ENCODE peak calls at places on chromosomes 1 and 21, in ten cellular contexts. F, C, K, V, Q, J, E, B, A and R are unnamed samples.

GRCh38 chr1:193799948-193800690 is 613.7 kb upstream of the B3GALT2 start:
- DNase-seq in Q (no peak), A (no peak), E (no peak), V (no peak), C (no peak), K (no peak), J (peak), B (no peak), F (no peak), R (no peak)

GRCh38 chr1:6794164-6794563 is 8.9 kb downstream of the CAMTA1 start:
- DNase-seq in K (peak), A (no peak), E (peak), Q (no peak), F (peak), C (no peak), B (no peak), V (no peak), J (peak), R (no peak)

GRCh38 chr1:117678246-117678977 is 72.6 kb downstream of the TENT5C start:
- DNase-seq in A (no peak), V (no peak), E (peak), B (no peak), F (no peak), K (no peak), J (no peak), C (no peak), Q (no peak), R (no peak)

GRCh38 chr1:174447866-174448530 is at the start of gene GPR52:
- DNase-seq in F (no peak), C (no peak), K (no peak), V (no peak), B (no peak), E (no peak), J (no peak), Q (no peak), A (no peak), R (no peak)

GRCh38 chr1:18575620-18576019 is 55.0 kb upstream of the PAX7 start:
- DNase-seq in E (no peak), V (peak), A (peak), B (no peak), K (no peak), J (peak), Q (peak), F (peak), C (no peak), R (no peak)

GRCh38 chr1:53257454-53258081 is 19.2 kb upstream of the MAGOH start:
- DNase-seq in B (no peak), K (no peak), V (no peak), F (no peak), C (no peak), A (no peak), J (no peak), E (no peak), Q (no peak), R (no peak)

GRCh38 chr1:47986741-47987140 is 10.4 kb downstream of the TRABD2B start:
- DNase-seq in K (no peak), E (no peak), C (no peak), F (no peak), B (no peak), Q (no peak), J (no peak), A (no peak), V (no peak), R (no peak)

GRCh38 chr21:16154961-16155360 is 425.2 kb downstream of the USP25 start:
- DNase-seq in E (no peak), Q (no peak), B (no peak), F (no peak), J (no peak), C (no peak), K (no peak), A (no peak), V (no peak), R (no peak)

GRCh38 chr1:154493276-154493675 is 8.7 kb upstream of the TDRD10 start:
- DNase-seq in E (peak), F (no peak), A (peak), J (no peak), B (peak), K (no peak), V (no peak), Q (peak), C (no peak), R (peak)

GRCh38 chr1:169509354-169509753 is 23.6 kb upstream of the SLC19A2 start:
- DNase-seq in K (no peak), Q (no peak), A (no peak), J (no peak), F (no peak), E (no peak), B (no peak), C (no peak), V (no peak), R (no peak)

GRCh38 chr1:93715529-93716126 is 34.0 kb upstream of the BCAR3 start:
- DNase-seq in J (no peak), V (no peak), A (no peak), Q (no peak), E (no peak), C (no peak), B (no peak), F (no peak), K (no peak), R (no peak)

GRCh38 chr21:25734654-25735220 is at the start of the genes ATP5PF and GABPA:
- DNase-seq in K (peak), F (peak), Q (peak), A (peak), V (peak), C (peak), J (peak), B (peak), E (peak), R (peak)

GRCh38 chr1:40788561-40789341 is 5.2 kb downstream of the KCNQ4 start:
- DNase-seq in C (no peak), A (no peak), E (no peak), K (no peak), V (no peak), B (no peak), J (no peak), Q (no peak), F (no peak), R (no peak)

GRCh38 chr1:6245086-6245868 is 1.3 kb downstream of the HES3 start:
- DNase-seq in E (peak), J (peak), K (no peak), B (peak), Q (peak), C (peak), V (peak), A (peak), F (peak), R (peak)

GRCh38 chr1:235979716-235980338 is 85.1 kb downstream of the NID1 start:
- DNase-seq in A (no peak), Q (no peak), E (no peak), F (no peak), J (no peak), K (no peak), B (no peak), C (no peak), V (no peak), R (no peak)

GRCh38 chr1:47997289-47998200 is at the start of gene TRABD2B:
- DNase-seq in V (peak), J (peak), C (peak), Q (peak), F (peak), B (peak), K (no peak), A (peak), E (peak), R (no peak)

GRCh38 chr21:43667191-43667904 is 8.0 kb downstream of the RRP1B start:
- DNase-seq in E (peak), C (no peak), Q (no peak), K (peak), V (no peak), B (no peak), F (no peak), A (no peak), J (peak), R (no peak)

GRCh38 chr21:38912355-38912619 is 106.6 kb downstream of the ETS2 start:
- DNase-seq in B (no peak), K (peak), V (no peak), Q (no peak), C (no peak), E (no peak), A (no peak), F (no peak), J (no peak), R (no peak)

GRCh38 chr1:165143437-165144065 is 213.0 kb downstream of the LMX1A start:
- DNase-seq in B (no peak), E (peak), A (peak), F (peak), V (peak), J (peak), Q (peak), C (no peak), K (no peak), R (no peak)

GRCh38 chr1:21022279-21023040 is 154.2 kb downstream of the EIF4G3 start:
- DNase-seq in V (peak), E (peak), B (peak), A (no peak), C (no peak), Q (no peak), F (peak), J (peak), K (peak), R (peak)

GRCh38 chr1:39899611-39900538 is 1.8 kb downstream of the MYCL start:
- DNase-seq in F (no peak), E (no peak), A (no peak), K (no peak), J (no peak), C (no peak), Q (no peak), V (no peak), B (no peak), R (no peak)

GRCh38 chr1:33390550-33390949 is 40.3 kb downstream of the PHC2 start:
- DNase-seq in E (no peak), A (no peak), J (no peak), V (no peak), B (no peak), F (no peak), Q (no peak), C (no peak), K (no peak), R (no peak)

GRCh38 chr1:201222125-201222524 is 31.5 kb downstream of the IGFN1 start:
- DNase-seq in A (no peak), C (no peak), Q (no peak), E (no peak), B (peak), F (no peak), K (no peak), J (no peak), V (no peak), R (no peak)

GRCh38 chr21:35138665-35139381 is 89.7 kb upstream of the RUNX1 start:
- DNase-seq in J (peak), C (no peak), E (peak), K (no peak), Q (no peak), A (no peak), V (peak), F (peak), B (no peak), R (no peak)

GRCh38 chr1:54611621-54612020 is 11.7 kb downstream of the FAM151A start:
- DNase-seq in E (no peak), K (no peak), C (no peak), Q (no peak), V (no peak), A (no peak), J (no peak), F (no peak), B (no peak), R (no peak)

GRCh38 chr1:96886474-96886873 is 164.9 kb downstream of the PTBP2 start:
- DNase-seq in V (no peak), Q (no peak), K (no peak), B (no peak), J (no peak), F (no peak), E (no peak), A (no peak), C (no peak), R (no peak)

GRCh38 chr1:224718470-224719053 is 102.4 kb downstream of the CNIH3 start:
- DNase-seq in J (no peak), A (no peak), Q (no peak), F (no peak), E (no peak), B (no peak), V (no peak), C (no peak), K (no peak), R (no peak)

GRCh38 chr1:39230261-39231190 is 26.0 kb downstream of the MACF1 start:
- DNase-seq in C (no peak), B (no peak), J (no peak), Q (no peak), V (peak), F (peak), K (no peak), E (peak), A (no peak), R (peak)

GRCh38 chr1:11138952-11139351 is 39.3 kb upstream of the EXOSC10 start:
- DNase-seq in J (peak), B (no peak), E (no peak), Q (no peak), F (no peak), V (no peak), A (no peak), K (no peak), C (no peak), R (no peak)

GRCh38 chr1:170247751-170248521 is 102.2 kb downstream of the NTMT2 start:
- DNase-seq in A (no peak), E (no peak), V (no peak), B (no peak), J (no peak), K (no peak), C (no peak), Q (no peak), F (no peak), R (no peak)

GRCh38 chr1:200337410-200337809 is 72.4 kb downstream of the ZNF281 start:
- DNase-seq in V (no peak), Q (no peak), F (no peak), B (no peak), A (no peak), E (no peak), K (no peak), J (no peak), C (no peak), R (no peak)

GRCh38 chr1:15523922-15524282 is at the start of gene CASP9:
- DNase-seq in J (no peak), V (no peak), B (no peak), K (no peak), C (no peak), A (no peak), E (no peak), F (no peak), Q (no peak), R (no peak)
- TF ChIP-seq CTCF in J (no peak), V (no peak), B (no peak), K (no peak), C (no peak), A (no peak), E (no peak), F (no peak), Q (no peak), R (no peak)

DNA sequence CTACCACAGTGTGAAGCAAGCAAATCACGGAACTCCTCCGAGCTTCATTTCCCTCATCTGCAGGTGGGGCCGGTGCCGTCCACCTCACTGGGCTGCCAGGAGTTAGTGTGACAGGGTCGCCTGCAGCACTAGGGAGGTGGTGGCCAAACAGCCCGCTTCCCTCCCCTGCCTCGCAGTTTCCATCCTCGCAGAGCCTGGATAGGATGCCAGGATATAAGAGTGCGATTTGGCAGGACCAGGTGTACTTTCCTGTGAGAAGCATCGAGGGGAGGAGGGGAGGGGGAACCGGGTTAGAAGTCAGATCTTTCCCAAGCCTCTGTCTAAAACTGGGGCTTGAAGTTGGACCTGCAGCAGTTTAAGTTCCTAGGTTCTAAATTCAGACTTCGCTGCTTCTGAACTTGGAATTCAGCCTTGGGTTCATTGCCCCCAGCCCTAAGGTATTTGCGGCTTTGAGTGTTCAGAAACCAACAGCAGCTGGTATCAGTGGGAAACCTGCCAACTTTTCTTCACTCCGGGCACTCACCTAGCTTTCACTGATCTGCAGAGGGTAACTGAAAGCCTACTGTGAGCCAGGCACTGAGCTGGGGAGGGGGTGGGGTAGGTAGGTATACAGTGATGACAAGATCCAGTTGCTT is 1.7 kb upstream of the JUN start:
- DNase-seq in K (no peak), V (no peak), J (peak), C (no peak), A (peak), F (no peak), Q (no peak), E (peak), B (peak), R (no peak)
- TF ChIP-seq CTCF in K (no peak), V (no peak), J (no peak), C (no peak), A (no peak), F (no peak), Q (no peak), E (no peak), B (no peak), R (no peak)

DNA sequence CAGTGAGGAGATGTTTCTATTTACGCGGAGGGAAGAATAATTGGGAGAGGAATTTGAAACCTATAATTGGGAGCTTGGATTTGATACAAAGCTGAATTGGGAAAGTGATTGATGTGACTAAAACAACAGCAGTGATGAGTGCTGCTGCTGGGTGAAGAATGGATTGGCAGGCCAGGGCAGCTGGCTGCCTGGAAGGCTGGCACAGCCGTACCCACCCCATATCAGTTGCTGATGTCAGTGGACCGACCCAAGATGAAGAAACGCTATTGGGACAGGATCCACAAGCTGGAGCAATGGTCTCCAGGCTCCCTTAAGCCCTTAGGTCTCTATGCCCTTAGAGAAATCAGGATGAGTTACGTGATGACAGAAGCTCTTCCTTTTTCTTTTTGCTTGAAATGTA is 47.4 kb downstream of the GRIK1 start:
- DNase-seq in Q (no peak), E (no peak), C (no peak), J (no peak), F (no peak), A (no peak), B (no peak), K (no peak), V (no peak), R (no peak)
- TF ChIP-seq CTCF in Q (no peak), E (no peak), C (no peak), J (no peak), F (no peak), A (no peak), B (no peak), K (no peak), V (no peak), R (no peak)

DNA sequence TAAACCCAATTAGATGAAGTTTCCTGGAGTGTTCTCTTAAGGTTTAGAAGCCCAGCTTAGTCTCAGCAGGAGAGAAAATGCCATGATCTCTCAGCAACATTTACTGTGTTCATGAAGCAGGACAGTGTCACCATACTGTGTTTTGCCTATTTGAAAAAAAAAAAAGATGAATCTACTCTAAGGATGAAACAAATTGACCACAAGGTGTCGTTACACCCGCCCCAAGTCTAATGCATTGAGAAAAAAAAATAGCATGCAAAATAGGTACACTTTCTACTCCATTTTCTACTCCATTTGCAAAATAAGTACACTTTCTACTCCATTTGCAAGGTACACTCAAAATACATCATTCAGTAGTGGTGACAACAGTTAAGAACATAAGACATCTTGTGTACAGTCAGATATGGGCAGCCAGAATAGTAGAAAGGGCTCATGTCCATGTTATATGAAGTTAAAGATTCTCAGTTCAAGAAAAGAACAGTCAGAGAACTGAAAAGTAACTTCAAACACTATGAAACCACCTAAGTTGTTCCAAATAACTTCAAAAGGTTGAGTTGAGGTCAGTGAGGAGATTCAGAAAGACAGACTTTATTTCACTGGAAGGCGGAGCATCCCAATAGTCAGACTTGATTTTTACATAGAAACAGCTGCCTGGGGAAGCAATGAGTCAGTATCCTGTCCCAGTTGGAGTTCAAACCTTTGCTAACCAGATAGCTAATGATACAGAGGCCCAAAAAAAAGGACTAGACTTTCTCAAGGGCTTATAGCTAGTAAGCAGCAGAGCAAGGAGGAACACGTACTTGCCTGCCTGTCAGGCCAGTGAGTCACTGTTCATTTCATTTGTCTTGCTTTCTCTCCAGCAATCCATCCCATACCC is 13.3 kb downstream of the PLPPR5 start:
- DNase-seq in A (no peak), V (no peak), K (peak), Q (no peak), C (no peak), E (peak), B (no peak), J (peak), F (no peak), R (no peak)
- TF ChIP-seq CTCF in A (peak), V (peak), K (no peak), Q (peak), C (no peak), E (peak), B (no peak), J (peak), F (peak), R (no peak)

GRCh38 chr1:36386262-36387140 is 777 bp upstream of the STK40 start:
- DNase-seq in F (peak), A (peak), E (peak), C (peak), Q (peak), V (peak), B (peak), J (peak), K (peak), R (peak)
- TF ChIP-seq CTCF in F (no peak), A (no peak), E (no peak), C (no peak), Q (no peak), V (no peak), B (no peak), J (no peak), K (no peak), R (no peak)

GRCh38 chr1:63266857-63267256 is 55.5 kb upstream of the FOXD3 start:
- DNase-seq in B (no peak), V (no peak), F (no peak), E (no peak), A (no peak), K (no peak), Q (no peak), J (no peak), C (no peak), R (no peak)

GRCh38 chr1:63262148-63262770 is 60.1 kb upstream of the FOXD3 start:
- DNase-seq in A (no peak), F (no peak), E (no peak), K (no peak), V (no peak), J (peak), Q (no peak), C (no peak), B (no peak), R (no peak)

GRCh38 chr1:63264161-63264560 is 58.2 kb upstream of the FOXD3 start:
- DNase-seq in V (no peak), A (no peak), K (no peak), Q (no peak), C (no peak), F (no peak), E (no peak), B (no peak), J (no peak), R (no peak)

GRCh38 chr1:63261736-63262142 is 60.6 kb upstream of the FOXD3 start:
- DNase-seq in E (peak), V (no peak), A (no peak), K (no peak), B (no peak), Q (no peak), J (peak), C (no peak), F (no peak), R (no peak)
- TF ChIP-seq CTCF in E (no peak), V (no peak), A (no peak), K (no peak), B (no peak), Q (no peak), J (no peak), C (no peak), F (no peak), R (no peak)

GRCh38 chr1:163315773-163316374 is 5.9 kb upstream of the NUF2 start:
- DNase-seq in A (no peak), B (no peak), K (peak), V (no peak), Q (peak), F (peak), J (peak), E (peak), C (peak), R (no peak)
- TF ChIP-seq CTCF in A (peak), B (peak), K (peak), V (peak), Q (peak), F (peak), J (peak), E (peak), C (peak), R (peak)

GRCh38 chr1:9465640-9466039 is 73.6 kb upstream of the SLC25A33 start:
- DNase-seq in C (no peak), V (no peak), Q (no peak), A (no peak), B (no peak), F (no peak), J (no peak), K (no peak), E (no peak), R (no peak)

GRCh38 chr1:9472386-9473031 is 66.8 kb upstream of the SLC25A33 start:
- DNase-seq in Q (no peak), E (no peak), C (no peak), J (peak), K (no peak), V (no peak), B (no peak), A (no peak), F (no peak), R (no peak)

GRCh38 chr1:9466780-9467755 is 72.2 kb upstream of the SLC25A33 start:
- DNase-seq in F (no peak), K (no peak), Q (no peak), C (no peak), E (no peak), V (no peak), B (peak), J (peak), A (no peak), R (no peak)
- TF ChIP-seq CTCF in F (no peak), K (no peak), Q (no peak), C (no peak), E (no peak), V (no peak), B (no peak), J (no peak), A (no peak), R (no peak)

GRCh38 chr1:167675440-167675839 is 45.4 kb downstream of the RCSD1 start:
- DNase-seq in B (no peak), C (no peak), V (no peak), F (no peak), K (no peak), A (no peak), J (no peak), E (no peak), Q (no peak), R (no peak)
- TF ChIP-seq CTCF in B (no peak), C (no peak), V (no peak), F (no peak), K (no peak), A (no peak), J (no peak), E (no peak), Q (no peak), R (no peak)